ENCODE peak calls at places on chromosomes 7 and 10, in eight cellular contexts. One of them, this sample, is unnamed.

GRCh38 chr7:105802611-105803520 is 73.5 kb downstream of the ATXN7L1 start:
- DNase-seq in fibroblast of the conjunctiva: no peak
- DNase-seq in G401: no peak
- DNase-seq in T-helper 2 cell: no peak
- DNase-seq in GM19239: no peak
- DNase-seq in cardiac muscle cell: no peak
- DNase-seq in Caki2: no peak
- DNase-seq in MCF 10A: no peak
- DNase-seq in this sample: no peak

GRCh38 chr7:42574693-42575084 is 337.2 kb downstream of the C7orf25 start:
- DNase-seq in fibroblast of the conjunctiva: no peak
- DNase-seq in G401: no peak
- DNase-seq in T-helper 2 cell: no peak
- DNase-seq in GM19239: no peak
- DNase-seq in cardiac muscle cell: peak; percentile 27
- DNase-seq in Caki2: no peak
- DNase-seq in MCF 10A: peak; percentile 31
- DNase-seq in this sample: no peak

GRCh38 chr7:143901360-143901709 is 641 bp downstream of the TCAF1 start:
- DNase-seq in fibroblast of the conjunctiva: no peak
- DNase-seq in G401: peak; percentile 76
- DNase-seq in T-helper 2 cell: no peak
- DNase-seq in GM19239: no peak
- DNase-seq in cardiac muscle cell: peak; percentile 66
- DNase-seq in Caki2: no peak
- DNase-seq in MCF 10A: peak; percentile 46
- DNase-seq in this sample: peak; percentile 52

GRCh38 chr7:94654764-94655561 is 970 bp downstream of the SGCE start:
- DNase-seq in fibroblast of the conjunctiva: peak; percentile 51
- DNase-seq in G401: peak; percentile 66
- DNase-seq in T-helper 2 cell: no peak
- DNase-seq in GM19239: no peak
- DNase-seq in cardiac muscle cell: peak; percentile 39
- DNase-seq in Caki2: peak; percentile 55
- DNase-seq in MCF 10A: peak; percentile 53
- DNase-seq in this sample: no peak

GRCh38 chr7:79407351-79407750 is 46.1 kb downstream of the MAGI2 start:
- DNase-seq in fibroblast of the conjunctiva: no peak
- DNase-seq in G401: peak; percentile 32
- DNase-seq in T-helper 2 cell: no peak
- DNase-seq in GM19239: no peak
- DNase-seq in cardiac muscle cell: peak; percentile 4
- DNase-seq in Caki2: no peak
- DNase-seq in MCF 10A: no peak
- DNase-seq in this sample: no peak

GRCh38 chr10:35326466-35327235 is 9.7 kb upstream of the CCNY start:
- DNase-seq in fibroblast of the conjunctiva: no peak
- DNase-seq in G401: no peak
- DNase-seq in T-helper 2 cell: no peak
- DNase-seq in GM19239: no peak
- DNase-seq in cardiac muscle cell: no peak
- DNase-seq in Caki2: no peak
- DNase-seq in MCF 10A: no peak
- DNase-seq in this sample: no peak

GRCh38 chr7:130880668-130881067 is 146.7 kb upstream of the KLF14 start:
- DNase-seq in fibroblast of the conjunctiva: no peak
- DNase-seq in G401: no peak
- DNase-seq in T-helper 2 cell: no peak
- DNase-seq in GM19239: no peak
- DNase-seq in cardiac muscle cell: no peak
- DNase-seq in Caki2: no peak
- DNase-seq in MCF 10A: no peak
- DNase-seq in this sample: peak; percentile 19

GRCh38 chr10:17010363-17011145 is 119.1 kb downstream of the CUBN start:
- DNase-seq in fibroblast of the conjunctiva: no peak
- DNase-seq in G401: no peak
- DNase-seq in T-helper 2 cell: no peak
- DNase-seq in GM19239: no peak
- DNase-seq in cardiac muscle cell: peak; percentile 65
- DNase-seq in Caki2: no peak
- DNase-seq in MCF 10A: no peak
- DNase-seq in this sample: no peak

GRCh38 chr7:100942038-100942774 is 7.1 kb upstream of the MUC3A start:
- DNase-seq in fibroblast of the conjunctiva: no peak
- DNase-seq in G401: no peak
- DNase-seq in T-helper 2 cell: no peak
- DNase-seq in GM19239: no peak
- DNase-seq in cardiac muscle cell: no peak
- DNase-seq in Caki2: no peak
- DNase-seq in MCF 10A: peak; percentile 70
- DNase-seq in this sample: no peak

GRCh38 chr7:141043621-141044020 is 28.9 kb upstream of the MRPS33 start:
- DNase-seq in fibroblast of the conjunctiva: no peak
- DNase-seq in G401: no peak
- DNase-seq in T-helper 2 cell: no peak
- DNase-seq in GM19239: no peak
- DNase-seq in cardiac muscle cell: no peak
- DNase-seq in Caki2: no peak
- DNase-seq in MCF 10A: no peak
- DNase-seq in this sample: no peak

GRCh38 chr10:3741688-3742461 is 43.1 kb downstream of the KLF6 start:
- DNase-seq in fibroblast of the conjunctiva: no peak
- DNase-seq in G401: no peak
- DNase-seq in T-helper 2 cell: no peak
- DNase-seq in GM19239: no peak
- DNase-seq in cardiac muscle cell: no peak
- DNase-seq in Caki2: no peak
- DNase-seq in MCF 10A: no peak
- DNase-seq in this sample: no peak

GRCh38 chr7:137122145-137122544 is 221.4 kb downstream of the PTN start:
- DNase-seq in fibroblast of the conjunctiva: no peak
- DNase-seq in G401: no peak
- DNase-seq in T-helper 2 cell: no peak
- DNase-seq in GM19239: no peak
- DNase-seq in cardiac muscle cell: no peak
- DNase-seq in Caki2: no peak
- DNase-seq in MCF 10A: no peak
- DNase-seq in this sample: no peak

GRCh38 chr10:86047588-86047987 is 319.0 kb downstream of the GRID1 start:
- DNase-seq in fibroblast of the conjunctiva: no peak
- DNase-seq in G401: no peak
- DNase-seq in T-helper 2 cell: no peak
- DNase-seq in GM19239: no peak
- DNase-seq in cardiac muscle cell: no peak
- DNase-seq in Caki2: no peak
- DNase-seq in MCF 10A: no peak
- DNase-seq in this sample: no peak

GRCh38 chr7:108972009-108972408 is 402.3 kb downstream of the DNAJB9 start:
- DNase-seq in fibroblast of the conjunctiva: no peak
- DNase-seq in G401: no peak
- DNase-seq in T-helper 2 cell: no peak
- DNase-seq in GM19239: no peak
- DNase-seq in cardiac muscle cell: no peak
- DNase-seq in Caki2: no peak
- DNase-seq in MCF 10A: no peak
- DNase-seq in this sample: no peak

GRCh38 chr7:85184599-85185354 is 2.1 kb downstream of the SEMA3D start:
- DNase-seq in fibroblast of the conjunctiva: peak; percentile 29
- DNase-seq in G401: no peak
- DNase-seq in T-helper 2 cell: no peak
- DNase-seq in GM19239: no peak
- DNase-seq in cardiac muscle cell: peak; percentile 26
- DNase-seq in Caki2: no peak
- DNase-seq in MCF 10A: no peak
- DNase-seq in this sample: peak; percentile 57

GRCh38 chr10:13984647-13985155 is 346.0 kb downstream of the FRMD4A start:
- DNase-seq in fibroblast of the conjunctiva: no peak
- DNase-seq in G401: no peak
- DNase-seq in T-helper 2 cell: no peak
- DNase-seq in GM19239: no peak
- DNase-seq in cardiac muscle cell: no peak
- DNase-seq in Caki2: peak; percentile 28
- DNase-seq in MCF 10A: peak; percentile 89
- DNase-seq in this sample: no peak

GRCh38 chr10:119403927-119404326 is 138.6 kb downstream of the RGS10 start:
- DNase-seq in fibroblast of the conjunctiva: no peak
- DNase-seq in G401: no peak
- DNase-seq in T-helper 2 cell: no peak
- DNase-seq in GM19239: no peak
- DNase-seq in cardiac muscle cell: no peak
- DNase-seq in Caki2: no peak
- DNase-seq in MCF 10A: no peak
- DNase-seq in this sample: no peak

GRCh38 chr7:150927954-150928340 is 50.2 kb downstream of the KCNH2 start:
- DNase-seq in fibroblast of the conjunctiva: no peak
- DNase-seq in G401: no peak
- DNase-seq in T-helper 2 cell: no peak
- DNase-seq in GM19239: no peak
- DNase-seq in cardiac muscle cell: no peak
- DNase-seq in Caki2: no peak
- DNase-seq in MCF 10A: peak; percentile 39
- DNase-seq in this sample: peak; percentile 20

GRCh38 chr7:15314922-15315321 is 246.9 kb downstream of the AGMO start:
- DNase-seq in fibroblast of the conjunctiva: no peak
- DNase-seq in G401: no peak
- DNase-seq in T-helper 2 cell: no peak
- DNase-seq in GM19239: no peak
- DNase-seq in cardiac muscle cell: no peak
- DNase-seq in Caki2: no peak
- DNase-seq in MCF 10A: no peak
- DNase-seq in this sample: no peak

GRCh38 chr10:3172081-3172445 is 519 bp downstream of the PITRM1 start:
- DNase-seq in fibroblast of the conjunctiva: peak; percentile 37
- DNase-seq in G401: peak; percentile 21
- DNase-seq in T-helper 2 cell: no peak
- DNase-seq in GM19239: no peak
- DNase-seq in cardiac muscle cell: peak; percentile 10
- DNase-seq in Caki2: peak; percentile 82
- DNase-seq in MCF 10A: peak; percentile 68
- DNase-seq in this sample: no peak

GRCh38 chr7:1020849-1021251 is 23.5 kb upstream of the GPR146 start:
- DNase-seq in fibroblast of the conjunctiva: no peak
- DNase-seq in G401: no peak
- DNase-seq in T-helper 2 cell: no peak
- DNase-seq in GM19239: no peak
- DNase-seq in cardiac muscle cell: no peak
- DNase-seq in Caki2: no peak
- DNase-seq in MCF 10A: no peak
- DNase-seq in this sample: no peak

GRCh38 chr7:117949232-117949631 is 76.0 kb upstream of the CTTNBP2 start:
- DNase-seq in fibroblast of the conjunctiva: no peak
- DNase-seq in G401: no peak
- DNase-seq in T-helper 2 cell: no peak
- DNase-seq in GM19239: no peak
- DNase-seq in cardiac muscle cell: no peak
- DNase-seq in Caki2: no peak
- DNase-seq in MCF 10A: peak; percentile 69
- DNase-seq in this sample: no peak

GRCh38 chr7:45593877-45594276 is 19.7 kb downstream of the ADCY1 start:
- DNase-seq in fibroblast of the conjunctiva: no peak
- DNase-seq in G401: no peak
- DNase-seq in T-helper 2 cell: no peak
- DNase-seq in GM19239: no peak
- DNase-seq in cardiac muscle cell: no peak
- DNase-seq in Caki2: no peak
- DNase-seq in MCF 10A: no peak
- DNase-seq in this sample: no peak

GRCh38 chr10:132264966-132265877 is 42.5 kb downstream of the STK32C start:
- DNase-seq in fibroblast of the conjunctiva: no peak
- DNase-seq in G401: peak; percentile 79
- DNase-seq in T-helper 2 cell: no peak
- DNase-seq in GM19239: no peak
- DNase-seq in cardiac muscle cell: no peak
- DNase-seq in Caki2: no peak
- DNase-seq in MCF 10A: no peak
- DNase-seq in this sample: no peak

GRCh38 chr7:122887198-122887597 is 938 bp upstream of the CADPS2 start:
- DNase-seq in fibroblast of the conjunctiva: peak; percentile 22
- DNase-seq in G401: peak; percentile 91
- DNase-seq in T-helper 2 cell: no peak
- DNase-seq in GM19239: no peak
- DNase-seq in cardiac muscle cell: peak; percentile 77
- DNase-seq in Caki2: peak; percentile 59
- DNase-seq in MCF 10A: peak; percentile 69
- DNase-seq in this sample: peak; percentile 74

GRCh38 chr7:6306471-6306870 is 34.0 kb upstream of the CYTH3 start:
- DNase-seq in fibroblast of the conjunctiva: no peak
- DNase-seq in G401: no peak
- DNase-seq in T-helper 2 cell: no peak
- DNase-seq in GM19239: no peak
- DNase-seq in cardiac muscle cell: no peak
- DNase-seq in Caki2: peak; percentile 86
- DNase-seq in MCF 10A: peak; percentile 59
- DNase-seq in this sample: no peak

GRCh38 chr10:112914288-112914952 is 35.6 kb upstream of the TCF7L2 start:
- DNase-seq in fibroblast of the conjunctiva: no peak
- DNase-seq in G401: no peak
- DNase-seq in T-helper 2 cell: no peak
- DNase-seq in GM19239: no peak
- DNase-seq in cardiac muscle cell: no peak
- DNase-seq in Caki2: no peak
- DNase-seq in MCF 10A: peak; percentile 39
- DNase-seq in this sample: no peak

GRCh38 chr7:148540041-148540738 is 50.4 kb upstream of the C7orf33 start:
- DNase-seq in fibroblast of the conjunctiva: peak; percentile 18
- DNase-seq in G401: peak; percentile 86
- DNase-seq in T-helper 2 cell: no peak
- DNase-seq in GM19239: no peak
- DNase-seq in cardiac muscle cell: no peak
- DNase-seq in Caki2: peak; percentile 13
- DNase-seq in MCF 10A: peak; percentile 34
- DNase-seq in this sample: no peak

GRCh38 chr10:124065382-124066155 is 27.8 kb downstream of the CHST15 start:
- DNase-seq in fibroblast of the conjunctiva: no peak
- DNase-seq in G401: no peak
- DNase-seq in T-helper 2 cell: no peak
- DNase-seq in GM19239: no peak
- DNase-seq in cardiac muscle cell: no peak
- DNase-seq in Caki2: no peak
- DNase-seq in MCF 10A: no peak
- DNase-seq in this sample: no peak

This sample was measured in ureter.